ENCODE peak calls at places on chromosomes 5 and 9, in six cellular contexts. One of them, this sample, is unnamed.
A peak's percentile ranks its signal among the peaks of the same experiment; 100 is the strongest.

GRCh38 chr9:134206317-134207300 is 42.2 kb upstream of the RNU6ATAC start:
- DNase-seq in GM12878: no peak
- DNase-seq in HepG2: no peak
- DNase-seq in endothelial cell of umbilical vein: no peak
- DNase-seq in A549: no peak
- DNase-seq in K562: no peak
- DNase-seq in this sample: no peak

GRCh38 chr9:92325991-92326500 is 293 bp downstream of the CENPP start:
- DNase-seq in endothelial cell of umbilical vein: no peak
- DNase-seq in GM12878: no peak
- DNase-seq in HepG2: no peak
- DNase-seq in K562: peak; percentile 51
- DNase-seq in A549: peak; percentile 29
- DNase-seq in this sample: peak; percentile 74

GRCh38 chr5:68304421-68305052 is 89.0 kb downstream of the PIK3R1 start:
- DNase-seq in GM12878: no peak
- DNase-seq in K562: peak; percentile 65
- DNase-seq in A549: no peak
- DNase-seq in endothelial cell of umbilical vein: no peak
- DNase-seq in HepG2: no peak
- DNase-seq in this sample: no peak

GRCh38 chr5:17190799-17191391 is 26.5 kb upstream of the BASP1 start:
- DNase-seq in endothelial cell of umbilical vein: peak; percentile 58
- DNase-seq in K562: no peak
- DNase-seq in GM12878: no peak
- DNase-seq in A549: no peak
- DNase-seq in HepG2: no peak
- DNase-seq in this sample: no peak

GRCh38 chr5:158017433-158017832 is 158.5 kb upstream of the CLINT1 start:
- DNase-seq in HepG2: no peak
- DNase-seq in K562: no peak
- DNase-seq in GM12878: no peak
- DNase-seq in endothelial cell of umbilical vein: no peak
- DNase-seq in A549: no peak
- DNase-seq in this sample: no peak

GRCh38 chr5:160792281-160792680 is 59.7 kb downstream of the ATP10B start:
- DNase-seq in K562: no peak
- DNase-seq in GM12878: no peak
- DNase-seq in endothelial cell of umbilical vein: no peak
- DNase-seq in A549: no peak
- DNase-seq in HepG2: no peak
- DNase-seq in this sample: peak; percentile 8

GRCh38 chr9:29118555-29118954 is 1545.3 kb upstream of the C9orf72 start:
- DNase-seq in A549: no peak
- DNase-seq in HepG2: no peak
- DNase-seq in GM12878: no peak
- DNase-seq in endothelial cell of umbilical vein: no peak
- DNase-seq in K562: no peak
- DNase-seq in this sample: no peak

GRCh38 chr5:134146651-134147544 is 29.9 kb downstream of the SKP1 start:
- DNase-seq in HepG2: no peak
- DNase-seq in endothelial cell of umbilical vein: no peak
- DNase-seq in GM12878: no peak
- DNase-seq in A549: no peak
- DNase-seq in K562: no peak
- DNase-seq in this sample: no peak

GRCh38 chr9:69253057-69253456 is 72.0 kb upstream of the ENTREP1 start:
- DNase-seq in HepG2: no peak
- DNase-seq in K562: no peak
- DNase-seq in A549: no peak
- DNase-seq in endothelial cell of umbilical vein: peak; percentile 42
- DNase-seq in GM12878: no peak
- DNase-seq in this sample: no peak

GRCh38 chr5:141881886-141882285 is 3.7 kb upstream of the PCDH1 start:
- DNase-seq in HepG2: no peak
- DNase-seq in A549: no peak
- DNase-seq in endothelial cell of umbilical vein: no peak
- DNase-seq in K562: no peak
- DNase-seq in GM12878: no peak
- DNase-seq in this sample: no peak

GRCh38 chr5:156396063-156396829 is 69.3 kb downstream of the SGCD start:
- DNase-seq in GM12878: no peak
- DNase-seq in K562: no peak
- DNase-seq in A549: no peak
- DNase-seq in HepG2: no peak
- DNase-seq in endothelial cell of umbilical vein: no peak
- DNase-seq in this sample: no peak

GRCh38 chr5:55603947-55604346 is 69.2 kb upstream of the PLPP1 start:
- DNase-seq in GM12878: no peak
- DNase-seq in K562: no peak
- DNase-seq in A549: no peak
- DNase-seq in HepG2: no peak
- DNase-seq in endothelial cell of umbilical vein: no peak
- DNase-seq in this sample: no peak

GRCh38 chr5:155472780-155473179 is 459.2 kb downstream of the KIF4B start:
- DNase-seq in K562: no peak
- DNase-seq in HepG2: no peak
- DNase-seq in GM12878: no peak
- DNase-seq in endothelial cell of umbilical vein: no peak
- DNase-seq in A549: no peak
- DNase-seq in this sample: no peak

GRCh38 chr5:115296130-115296997 is at the start of gene CCDC112:
- DNase-seq in K562: peak; percentile 83
- DNase-seq in HepG2: peak; percentile 36
- DNase-seq in endothelial cell of umbilical vein: peak; percentile 75
- DNase-seq in A549: peak; percentile 76
- DNase-seq in GM12878: peak; percentile 11
- DNase-seq in this sample: peak; percentile 88

GRCh38 chr9:133359420-133360175 is 3.2 kb downstream of the SURF2 start:
- DNase-seq in GM12878: no peak
- DNase-seq in A549: no peak
- DNase-seq in K562: peak; percentile 62
- DNase-seq in endothelial cell of umbilical vein: no peak
- DNase-seq in HepG2: peak; percentile 49
- DNase-seq in this sample: peak; percentile 57

GRCh38 chr5:147234825-147235635 is at the start of gene STK32A:
- DNase-seq in HepG2: no peak
- DNase-seq in endothelial cell of umbilical vein: peak; percentile 25
- DNase-seq in K562: no peak
- DNase-seq in A549: no peak
- DNase-seq in GM12878: no peak
- DNase-seq in this sample: no peak

GRCh38 chr5:160922311-160922710 is 70.3 kb upstream of the ATP10B start:
- DNase-seq in HepG2: no peak
- DNase-seq in K562: no peak
- DNase-seq in GM12878: no peak
- DNase-seq in endothelial cell of umbilical vein: no peak
- DNase-seq in A549: no peak
- DNase-seq in this sample: no peak

GRCh38 chr9:131449276-131449675 is 53.4 kb upstream of the POMT1 start:
- DNase-seq in A549: no peak
- DNase-seq in K562: no peak
- DNase-seq in endothelial cell of umbilical vein: peak; percentile 56
- DNase-seq in HepG2: no peak
- DNase-seq in GM12878: no peak
- DNase-seq in this sample: no peak

GRCh38 chr9:79694676-79695400 is 123.1 kb downstream of the TLE4 start:
- DNase-seq in HepG2: no peak
- DNase-seq in A549: no peak
- DNase-seq in GM12878: no peak
- DNase-seq in K562: no peak
- DNase-seq in endothelial cell of umbilical vein: no peak
- DNase-seq in this sample: no peak

GRCh38 chr5:26245327-26245726 is 793.1 kb downstream of the CDH9 start:
- DNase-seq in K562: no peak
- DNase-seq in HepG2: no peak
- DNase-seq in endothelial cell of umbilical vein: no peak
- DNase-seq in A549: no peak
- DNase-seq in GM12878: no peak
- DNase-seq in this sample: no peak

GRCh38 chr5:43073597-43074546 is 33.8 kb upstream of the ANXA2R start:
- DNase-seq in HepG2: peak; percentile 49
- DNase-seq in endothelial cell of umbilical vein: peak; percentile 34
- DNase-seq in GM12878: no peak
- DNase-seq in A549: peak; percentile 41
- DNase-seq in K562: peak; percentile 86
- DNase-seq in this sample: peak; percentile 67

GRCh38 chr9:119501374-119501773 is 132.1 kb upstream of the BRINP1 start:
- DNase-seq in HepG2: no peak
- DNase-seq in K562: no peak
- DNase-seq in GM12878: no peak
- DNase-seq in A549: no peak
- DNase-seq in endothelial cell of umbilical vein: no peak
- DNase-seq in this sample: no peak

GRCh38 chr9:91572044-91572443 is 148.4 kb upstream of the NFIL3 start:
- DNase-seq in GM12878: no peak
- DNase-seq in K562: no peak
- DNase-seq in endothelial cell of umbilical vein: no peak
- DNase-seq in A549: no peak
- DNase-seq in HepG2: no peak
- DNase-seq in this sample: no peak

GRCh38 chr5:148120317-148120716 is 48.0 kb upstream of the SPINK14 start:
- DNase-seq in endothelial cell of umbilical vein: no peak
- DNase-seq in K562: no peak
- DNase-seq in A549: no peak
- DNase-seq in GM12878: no peak
- DNase-seq in HepG2: peak; percentile 15
- DNase-seq in this sample: no peak

GRCh38 chr5:93621340-93621872 is 38.4 kb downstream of the NR2F1 start:
- DNase-seq in A549: peak; percentile 64
- DNase-seq in GM12878: no peak
- DNase-seq in HepG2: peak; percentile 20
- DNase-seq in endothelial cell of umbilical vein: peak; percentile 75
- DNase-seq in K562: no peak
- DNase-seq in this sample: peak; percentile 37

GRCh38 chr5:155402927-155403645 is 389.5 kb downstream of the KIF4B start:
- DNase-seq in K562: no peak
- DNase-seq in endothelial cell of umbilical vein: no peak
- DNase-seq in GM12878: no peak
- DNase-seq in A549: no peak
- DNase-seq in HepG2: no peak
- DNase-seq in this sample: peak; percentile 44

GRCh38 chr9:132150256-132150655 is 11.6 kb upstream of the NTNG2 start:
- DNase-seq in endothelial cell of umbilical vein: no peak
- DNase-seq in K562: no peak
- DNase-seq in GM12878: no peak
- DNase-seq in A549: no peak
- DNase-seq in HepG2: no peak
- DNase-seq in this sample: no peak

DNA sequence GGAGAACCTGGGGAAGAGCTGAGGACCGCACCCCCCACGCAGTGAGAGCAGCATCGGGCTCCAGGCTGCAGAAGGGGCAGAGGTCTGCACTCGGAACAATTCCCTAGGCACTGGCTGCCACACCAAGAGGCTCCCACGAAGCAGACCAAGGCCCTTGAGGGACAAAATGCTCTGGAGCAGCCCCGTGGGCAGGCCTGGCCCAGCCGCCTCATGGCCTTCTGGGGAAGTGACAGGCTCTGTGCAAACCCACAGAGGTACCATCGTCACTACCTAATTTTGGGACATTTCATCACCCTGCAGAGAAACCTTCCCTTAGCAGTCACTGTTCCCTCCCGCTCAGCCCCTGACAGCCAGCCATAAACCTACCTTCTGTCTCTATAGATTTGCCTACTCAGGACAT is 15.9 kb downstream of the FBXW5 start:
- DNase-seq in K562: no peak
- DNase-seq in GM12878: no peak
- DNase-seq in A549: no peak
- DNase-seq in HepG2: no peak
- DNase-seq in endothelial cell of umbilical vein: no peak
- DNase-seq in this sample: no peak
- H3K4me3 ChIP-seq in K562: no peak overlapping the region
- H3K4me3 ChIP-seq in GM12878: no peak overlapping the region
- H3K4me3 ChIP-seq in A549: no peak overlapping the region
- H3K4me3 ChIP-seq in HepG2: no peak overlapping the region
- H3K4me3 ChIP-seq in endothelial cell of umbilical vein: no peak overlapping the region
- H3K4me3 ChIP-seq in this sample: no peak overlapping the region

GRCh38 chr9:135479469-135480052 is at the start of gene PPP1R26:
- DNase-seq in A549: no peak
- DNase-seq in K562: peak; percentile 26
- DNase-seq in endothelial cell of umbilical vein: no peak
- DNase-seq in GM12878: no peak
- DNase-seq in HepG2: no peak
- DNase-seq in this sample: no peak
- TF ChIP-seq MAX in A549: peak; percentile 3
- TF ChIP-seq MAX in K562: no peak
- TF ChIP-seq MAX in endothelial cell of umbilical vein: no peak
- TF ChIP-seq MAX in GM12878: no peak
- TF ChIP-seq MAX in HepG2: no peak
- TF ChIP-seq MAX in this sample: no peak

GRCh38 chr5:138569759-138570158 is 5.4 kb downstream of the HSPA9 start:
- DNase-seq in HepG2: no peak
- DNase-seq in GM12878: no peak
- DNase-seq in K562: no peak
- DNase-seq in endothelial cell of umbilical vein: no peak
- DNase-seq in A549: no peak
- DNase-seq in this sample: no peak
- TF ChIP-seq MYC in HepG2: no peak
- TF ChIP-seq MYC in GM12878: no peak
- TF ChIP-seq MYC in K562: no peak
- TF ChIP-seq MYC in endothelial cell of umbilical vein: no peak
- TF ChIP-seq MYC in A549: no peak
- TF ChIP-seq MYC in this sample: no peak

GRCh38 chr5:9715891-9716335 is 85.8 kb upstream of the TAS2R1 start:
- DNase-seq in HepG2: no peak
- DNase-seq in K562: no peak
- DNase-seq in A549: no peak
- DNase-seq in GM12878: no peak
- DNase-seq in endothelial cell of umbilical vein: no peak
- DNase-seq in this sample: no peak

GRCh38 chr5:9712506-9713285 is 82.5 kb upstream of the TAS2R1 start:
- DNase-seq in K562: no peak
- DNase-seq in A549: no peak
- DNase-seq in endothelial cell of umbilical vein: no peak
- DNase-seq in HepG2: no peak
- DNase-seq in GM12878: no peak
- DNase-seq in this sample: no peak

GRCh38 chr5:9714187-9714586 is 84.0 kb upstream of the TAS2R1 start:
- DNase-seq in HepG2: no peak
- DNase-seq in K562: no peak
- DNase-seq in A549: no peak
- DNase-seq in endothelial cell of umbilical vein: no peak
- DNase-seq in GM12878: no peak
- DNase-seq in this sample: no peak

GRCh38 chr5:9720361-9720760 is 90.2 kb upstream of the TAS2R1 start:
- DNase-seq in K562: no peak
- DNase-seq in A549: no peak
- DNase-seq in HepG2: no peak
- DNase-seq in endothelial cell of umbilical vein: no peak
- DNase-seq in GM12878: no peak
- DNase-seq in this sample: no peak

DNA sequence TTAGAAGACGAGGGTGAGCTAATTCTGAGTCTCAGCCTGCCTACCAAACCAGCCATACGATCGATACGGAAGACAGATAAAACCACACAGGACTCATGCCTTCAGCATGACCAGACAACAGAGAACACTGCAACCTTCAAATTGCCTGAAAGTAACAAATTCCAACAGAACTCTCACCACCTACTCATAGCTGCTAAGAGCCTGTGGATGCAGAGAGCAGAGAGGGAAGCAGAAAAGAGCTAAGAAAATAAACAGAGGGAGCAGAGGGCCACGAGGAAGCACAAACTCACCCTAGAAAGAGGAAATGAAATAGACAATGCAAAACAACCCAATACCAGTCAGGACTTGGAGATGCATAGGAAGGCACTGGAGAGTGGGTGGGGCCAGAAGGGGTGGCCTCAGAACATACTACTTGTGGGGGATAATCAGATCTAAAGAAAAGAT is 86.7 kb upstream of the TAS2R1 start:
- DNase-seq in HepG2: no peak
- DNase-seq in K562: no peak
- DNase-seq in endothelial cell of umbilical vein: no peak
- DNase-seq in A549: no peak
- DNase-seq in GM12878: peak; percentile 7
- DNase-seq in this sample: peak; percentile 11
- H3K4me3 ChIP-seq in HepG2: no peak overlapping the region
- H3K4me3 ChIP-seq in K562: no peak overlapping the region
- H3K4me3 ChIP-seq in endothelial cell of umbilical vein: no peak overlapping the region
- H3K4me3 ChIP-seq in A549: no peak overlapping the region
- H3K4me3 ChIP-seq in GM12878: no peak overlapping the region
- H3K4me3 ChIP-seq in this sample: no peak overlapping the region